ENCODE peak calls at places on chromosomes 5 and 9, in six cellular contexts. G, J, B, X, N and L are unnamed samples.

GRCh38 chr9:114070188-114071103 is 7.7 kb downstream of the AMBP start:
- DNase-seq in X (no peak), B (no peak), J (no peak), G (no peak), N (no peak), L (no peak)

GRCh38 chr5:67063791-67064190 is 132.8 kb downstream of the CD180 start:
- DNase-seq in J (no peak), B (no peak), X (no peak), G (no peak), N (no peak), L (no peak)

GRCh38 chr5:146986469-146986868 is 107.9 kb upstream of the PPP2R2B start:
- DNase-seq in G (no peak), J (no peak), X (no peak), N (no peak), B (no peak), L (no peak)

GRCh38 chr9:136526625-136527066 is 19.2 kb downstream of the NOTCH1 start:
- DNase-seq in B (no peak), X (no peak), G (no peak), N (no peak), J (no peak), L (no peak)

GRCh38 chr5:80696450-80696849 is 41.7 kb upstream of the DHFR start:
- DNase-seq in J (no peak), N (no peak), X (no peak), G (no peak), B (no peak), L (no peak)

GRCh38 chr5:82222597-82223574 is 55.3 kb downstream of the RPS23 start:
- DNase-seq in G (no peak), B (no peak), N (no peak), X (no peak), J (no peak), L (no peak)

GRCh38 chr9:136662656-136663310 is at the start of gene EGFL7:
- DNase-seq in X (no peak), G (no peak), J (no peak), B (no peak), N (no peak), L (no peak)

GRCh38 chr5:67512758-67513157 is 316.2 kb upstream of the CD180 start:
- DNase-seq in J (no peak), X (no peak), B (no peak), N (no peak), G (no peak), L (no peak)

GRCh38 chr5:61051267-61051666 is 106.3 kb downstream of the NDUFAF2 start:
- DNase-seq in B (peak; percentile 47), X (no peak), N (peak; percentile 6), G (no peak), J (no peak), L (peak; percentile 5)

GRCh38 chr5:140356878-140357730 is 2.9 kb upstream of the SLC4A9 start:
- DNase-seq in X (no peak), N (no peak), J (no peak), G (no peak), B (no peak), L (no peak)

GRCh38 chr5:133347039-133347438 is 265.3 kb downstream of the FSTL4 start:
- DNase-seq in B (peak; percentile 56), X (no peak), N (no peak), G (peak; percentile 39), J (no peak), L (no peak)

GRCh38 chr9:138022121-138022741 is 144.6 kb downstream of the CACNA1B start:
- DNase-seq in X (no peak), B (peak; percentile 40), N (no peak), J (no peak), G (no peak), L (no peak)

GRCh38 chr5:137315534-137316345 is 183.4 kb downstream of the SPOCK1 start:
- DNase-seq in B (no peak), X (no peak), J (no peak), G (no peak), N (no peak), L (no peak)

GRCh38 chr9:81377310-81377709 is 312.0 kb downstream of the TLE1 start:
- DNase-seq in N (no peak), B (no peak), G (no peak), J (no peak), X (peak; percentile 44), L (no peak)

GRCh38 chr5:175602171-175602570 is 55.7 kb upstream of the HRH2 start:
- DNase-seq in X (no peak), J (no peak), B (no peak), N (no peak), G (no peak), L (no peak)

GRCh38 chr5:141958113-141958512 is at the start of gene PCDH12:
- DNase-seq in G (no peak), B (no peak), J (no peak), X (no peak), N (peak; percentile 27), L (no peak)

GRCh38 chr5:159449925-159450324 is 119.6 kb upstream of the IL12B start:
- DNase-seq in B (peak; percentile 48), N (no peak), J (no peak), X (no peak), G (no peak), L (no peak)

GRCh38 chr5:773517-774264 is 10.8 kb downstream of the ZDHHC11B start:
- DNase-seq in X (no peak), G (no peak), N (peak; percentile 2), B (no peak), J (no peak), L (peak; percentile 13)

GRCh38 chr5:52825826-52826225 is 38.1 kb downstream of the ITGA1 start:
- DNase-seq in G (no peak), X (no peak), J (no peak), B (no peak), N (no peak), L (no peak)

GRCh38 chr9:134027561-134027960 is 2.3 kb downstream of the BRD3OS start:
- DNase-seq in G (no peak), J (no peak), B (no peak), N (no peak), X (no peak), L (no peak)

GRCh38 chr5:134493461-134494055 is 31.9 kb upstream of the JADE2 start:
- DNase-seq in B (no peak), G (no peak), N (no peak), X (no peak), J (no peak), L (no peak)

GRCh38 chr9:118553465-118553864 is 815.8 kb downstream of the BRINP1 start:
- DNase-seq in J (no peak), X (no peak), G (no peak), B (no peak), N (no peak), L (no peak)

GRCh38 chr5:178153530-178154340 is at the start of gene NHP2:
- DNase-seq in G (peak; percentile 99), N (peak; percentile 99), J (peak; percentile 96), B (peak; percentile 98), X (peak; percentile 90), L (peak; percentile 98)